ENCODE peak calls at places on chromosome 20, in eight cellular contexts. One of them, this sample, is unnamed. For H3K4me1, the result is how much of the 10 kb centered on the place peaks cover.

GRCh38 chr20:36606171-36607116 is 865 bp downstream of the RAB5IF start:
- DNase-seq in colonic mucosa: peak
- DNase-seq in CD8-positive, alpha-beta T cell: peak
- DNase-seq in psoas muscle: peak
- DNase-seq in H9: no peak
- DNase-seq in Peyer's patch: no peak
- DNase-seq in heart right ventricle: peak
- DNase-seq in adrenal gland: peak
- DNase-seq in this sample: peak

GRCh38 chr20:19697415-19697814 is 60.6 kb upstream of the RIN2 start:
- DNase-seq in colonic mucosa: no peak
- DNase-seq in CD8-positive, alpha-beta T cell: no peak
- DNase-seq in psoas muscle: no peak
- DNase-seq in H9: no peak
- DNase-seq in Peyer's patch: no peak
- DNase-seq in heart right ventricle: no peak
- DNase-seq in adrenal gland: no peak
- DNase-seq in this sample: no peak

GRCh38 chr20:58008413-58008812 is 220.0 kb downstream of the ANKRD60 start:
- DNase-seq in colonic mucosa: no peak
- DNase-seq in CD8-positive, alpha-beta T cell: no peak
- DNase-seq in psoas muscle: no peak
- DNase-seq in H9: no peak
- DNase-seq in Peyer's patch: no peak
- DNase-seq in heart right ventricle: no peak
- DNase-seq in adrenal gland: no peak
- DNase-seq in this sample: no peak

GRCh38 chr20:12966468-12967085 is 42.2 kb upstream of the SPTLC3 start:
- DNase-seq in colonic mucosa: no peak
- DNase-seq in CD8-positive, alpha-beta T cell: no peak
- DNase-seq in psoas muscle: no peak
- DNase-seq in H9: no peak
- DNase-seq in Peyer's patch: no peak
- DNase-seq in heart right ventricle: no peak
- DNase-seq in adrenal gland: no peak
- DNase-seq in this sample: no peak

GRCh38 chr20:5887386-5887785 is 62.9 kb downstream of the TRMT6 start:
- DNase-seq in colonic mucosa: no peak
- DNase-seq in CD8-positive, alpha-beta T cell: no peak
- DNase-seq in psoas muscle: peak
- DNase-seq in H9: no peak
- DNase-seq in Peyer's patch: no peak
- DNase-seq in heart right ventricle: no peak
- DNase-seq in adrenal gland: no peak
- DNase-seq in this sample: no peak

GRCh38 chr20:22533823-22534751 is 50.3 kb downstream of the FOXA2 start:
- DNase-seq in colonic mucosa: no peak
- DNase-seq in CD8-positive, alpha-beta T cell: no peak
- DNase-seq in psoas muscle: no peak
- DNase-seq in H9: no peak
- DNase-seq in Peyer's patch: no peak
- DNase-seq in heart right ventricle: no peak
- DNase-seq in adrenal gland: no peak
- DNase-seq in this sample: no peak

GRCh38 chr20:1815502-1816085 is 79.6 kb upstream of the SIRPA start:
- DNase-seq in colonic mucosa: no peak
- DNase-seq in CD8-positive, alpha-beta T cell: no peak
- DNase-seq in psoas muscle: no peak
- DNase-seq in H9: peak
- DNase-seq in Peyer's patch: no peak
- DNase-seq in heart right ventricle: no peak
- DNase-seq in adrenal gland: no peak
- DNase-seq in this sample: no peak

GRCh38 chr20:2693996-2694471 is 1.5 kb downstream of the EBF4 start:
- DNase-seq in colonic mucosa: no peak
- DNase-seq in CD8-positive, alpha-beta T cell: no peak
- DNase-seq in psoas muscle: no peak
- DNase-seq in H9: peak
- DNase-seq in Peyer's patch: peak
- DNase-seq in heart right ventricle: peak
- DNase-seq in adrenal gland: peak
- DNase-seq in this sample: no peak

GRCh38 chr20:48292806-48293205 is 507.5 kb upstream of the SULF2 start:
- DNase-seq in colonic mucosa: no peak
- DNase-seq in CD8-positive, alpha-beta T cell: no peak
- DNase-seq in psoas muscle: no peak
- DNase-seq in H9: peak
- DNase-seq in Peyer's patch: no peak
- DNase-seq in heart right ventricle: no peak
- DNase-seq in adrenal gland: no peak
- DNase-seq in this sample: no peak

GRCh38 chr20:21514553-21515251 is 838 bp upstream of the NKX2-2 start:
- DNase-seq in colonic mucosa: no peak
- DNase-seq in CD8-positive, alpha-beta T cell: no peak
- DNase-seq in psoas muscle: no peak
- DNase-seq in H9: peak
- DNase-seq in Peyer's patch: no peak
- DNase-seq in heart right ventricle: no peak
- DNase-seq in adrenal gland: no peak
- DNase-seq in this sample: no peak

GRCh38 chr20:55800501-55800900 is 204.8 kb downstream of the CBLN4 start:
- DNase-seq in colonic mucosa: no peak
- DNase-seq in CD8-positive, alpha-beta T cell: no peak
- DNase-seq in psoas muscle: no peak
- DNase-seq in H9: no peak
- DNase-seq in Peyer's patch: no peak
- DNase-seq in heart right ventricle: no peak
- DNase-seq in adrenal gland: no peak
- DNase-seq in this sample: no peak

GRCh38 chr20:33281550-33282146 is 1.4 kb upstream of the BPIFB1 start:
- DNase-seq in colonic mucosa: no peak
- DNase-seq in CD8-positive, alpha-beta T cell: no peak
- DNase-seq in psoas muscle: no peak
- DNase-seq in H9: peak
- DNase-seq in Peyer's patch: no peak
- DNase-seq in heart right ventricle: no peak
- DNase-seq in adrenal gland: no peak
- DNase-seq in this sample: no peak

GRCh38 chr20:57392130-57392445 is 892 bp downstream of the RBM38 start:
- DNase-seq in colonic mucosa: no peak
- DNase-seq in CD8-positive, alpha-beta T cell: no peak
- DNase-seq in psoas muscle: no peak
- DNase-seq in H9: no peak
- DNase-seq in Peyer's patch: no peak
- DNase-seq in heart right ventricle: no peak
- DNase-seq in adrenal gland: no peak
- DNase-seq in this sample: no peak

GRCh38 chr20:3937618-3938017 is 48.4 kb downstream of the PANK2 start:
- DNase-seq in colonic mucosa: no peak
- DNase-seq in CD8-positive, alpha-beta T cell: no peak
- DNase-seq in psoas muscle: no peak
- DNase-seq in H9: no peak
- DNase-seq in Peyer's patch: no peak
- DNase-seq in heart right ventricle: no peak
- DNase-seq in adrenal gland: no peak
- DNase-seq in this sample: no peak

GRCh38 chr20:58054744-58055373 is 173.6 kb downstream of the ANKRD60 start:
- DNase-seq in colonic mucosa: peak
- DNase-seq in CD8-positive, alpha-beta T cell: no peak
- DNase-seq in psoas muscle: peak
- DNase-seq in H9: peak
- DNase-seq in Peyer's patch: peak
- DNase-seq in heart right ventricle: no peak
- DNase-seq in adrenal gland: no peak
- DNase-seq in this sample: no peak

GRCh38 chr20:32282461-32282860 is 5.0 kb downstream of the KIF3B start:
- DNase-seq in colonic mucosa: no peak
- DNase-seq in CD8-positive, alpha-beta T cell: no peak
- DNase-seq in psoas muscle: no peak
- DNase-seq in H9: no peak
- DNase-seq in Peyer's patch: no peak
- DNase-seq in heart right ventricle: peak
- DNase-seq in adrenal gland: no peak
- DNase-seq in this sample: no peak

GRCh38 chr20:5540091-5540490 is 210.1 kb upstream of the SHLD1 start:
- DNase-seq in colonic mucosa: no peak
- DNase-seq in CD8-positive, alpha-beta T cell: no peak
- DNase-seq in psoas muscle: no peak
- DNase-seq in H9: no peak
- DNase-seq in Peyer's patch: no peak
- DNase-seq in heart right ventricle: no peak
- DNase-seq in adrenal gland: no peak
- DNase-seq in this sample: no peak

GRCh38 chr20:25300496-25301170 is 52.7 kb downstream of the PYGB start:
- DNase-seq in colonic mucosa: no peak
- DNase-seq in CD8-positive, alpha-beta T cell: no peak
- DNase-seq in psoas muscle: no peak
- DNase-seq in H9: no peak
- DNase-seq in Peyer's patch: no peak
- DNase-seq in heart right ventricle: no peak
- DNase-seq in adrenal gland: no peak
- DNase-seq in this sample: no peak

GRCh38 chr20:11995750-11996567 is 78.3 kb downstream of the BTBD3 start:
- DNase-seq in colonic mucosa: no peak
- DNase-seq in CD8-positive, alpha-beta T cell: no peak
- DNase-seq in psoas muscle: no peak
- DNase-seq in H9: no peak
- DNase-seq in Peyer's patch: no peak
- DNase-seq in heart right ventricle: peak
- DNase-seq in adrenal gland: no peak
- DNase-seq in this sample: no peak

GRCh38 chr20:56940466-56940865 is 311.4 kb downstream of the TFAP2C start:
- DNase-seq in colonic mucosa: no peak
- DNase-seq in CD8-positive, alpha-beta T cell: no peak
- DNase-seq in psoas muscle: no peak
- DNase-seq in H9: no peak
- DNase-seq in Peyer's patch: no peak
- DNase-seq in heart right ventricle: no peak
- DNase-seq in adrenal gland: no peak
- DNase-seq in this sample: no peak

GRCh38 chr20:45193331-45193730 is 13.5 kb upstream of the SEMG1 start:
- DNase-seq in colonic mucosa: no peak
- DNase-seq in CD8-positive, alpha-beta T cell: no peak
- DNase-seq in psoas muscle: no peak
- DNase-seq in H9: no peak
- DNase-seq in Peyer's patch: no peak
- DNase-seq in heart right ventricle: no peak
- DNase-seq in adrenal gland: no peak
- DNase-seq in this sample: no peak

GRCh38 chr20:41000628-41001027 is 28.0 kb upstream of the TOP1 start:
- DNase-seq in colonic mucosa: no peak
- DNase-seq in CD8-positive, alpha-beta T cell: no peak
- DNase-seq in psoas muscle: no peak
- DNase-seq in H9: no peak
- DNase-seq in Peyer's patch: no peak
- DNase-seq in heart right ventricle: no peak
- DNase-seq in adrenal gland: no peak
- DNase-seq in this sample: no peak

GRCh38 chr20:40996326-40996725 is 32.3 kb upstream of the TOP1 start:
- DNase-seq in colonic mucosa: no peak
- DNase-seq in CD8-positive, alpha-beta T cell: no peak
- DNase-seq in psoas muscle: no peak
- DNase-seq in H9: no peak
- DNase-seq in Peyer's patch: no peak
- DNase-seq in heart right ventricle: no peak
- DNase-seq in adrenal gland: no peak
- DNase-seq in this sample: no peak

GRCh38 chr20:40993794-40994540 is 34.7 kb upstream of the TOP1 start:
- DNase-seq in colonic mucosa: no peak
- DNase-seq in CD8-positive, alpha-beta T cell: no peak
- DNase-seq in psoas muscle: no peak
- DNase-seq in H9: no peak
- DNase-seq in Peyer's patch: no peak
- DNase-seq in heart right ventricle: no peak
- DNase-seq in adrenal gland: no peak
- DNase-seq in this sample: no peak

GRCh38 chr20:40999841-41000240 is 28.8 kb upstream of the TOP1 start:
- DNase-seq in colonic mucosa: no peak
- DNase-seq in CD8-positive, alpha-beta T cell: no peak
- DNase-seq in psoas muscle: no peak
- DNase-seq in H9: no peak
- DNase-seq in Peyer's patch: no peak
- DNase-seq in heart right ventricle: no peak
- DNase-seq in adrenal gland: no peak
- DNase-seq in this sample: no peak

GRCh38 chr20:40997116-40997515 is 31.5 kb upstream of the TOP1 start:
- DNase-seq in colonic mucosa: no peak
- DNase-seq in CD8-positive, alpha-beta T cell: no peak
- DNase-seq in psoas muscle: no peak
- DNase-seq in H9: peak
- DNase-seq in Peyer's patch: no peak
- DNase-seq in heart right ventricle: no peak
- DNase-seq in adrenal gland: no peak
- DNase-seq in this sample: no peak
- H3K4me1 ChIP-seq in colonic mucosa: under half
- H3K4me1 ChIP-seq in CD8-positive, alpha-beta T cell: under half
- H3K4me1 ChIP-seq in psoas muscle: under half
- H3K4me1 ChIP-seq in H9: under half
- H3K4me1 ChIP-seq in Peyer's patch: under half
- H3K4me1 ChIP-seq in heart right ventricle: under half
- H3K4me1 ChIP-seq in adrenal gland: under half
- H3K4me1 ChIP-seq in this sample: under half

GRCh38 chr20:63775096-63775978 is 35.8 kb downstream of the SLC2A4RG start:
- DNase-seq in colonic mucosa: no peak
- DNase-seq in CD8-positive, alpha-beta T cell: peak
- DNase-seq in psoas muscle: peak
- DNase-seq in H9: peak
- DNase-seq in Peyer's patch: no peak
- DNase-seq in heart right ventricle: no peak
- DNase-seq in adrenal gland: no peak
- DNase-seq in this sample: no peak
- TF ChIP-seq CTCF in colonic mucosa: peak
- TF ChIP-seq CTCF in CD8-positive, alpha-beta T cell: peak
- TF ChIP-seq CTCF in psoas muscle: peak
- TF ChIP-seq CTCF in H9: peak
- TF ChIP-seq CTCF in Peyer's patch: peak
- TF ChIP-seq CTCF in heart right ventricle: peak
- TF ChIP-seq CTCF in adrenal gland: peak
- TF ChIP-seq CTCF in this sample: no peak

DNA sequence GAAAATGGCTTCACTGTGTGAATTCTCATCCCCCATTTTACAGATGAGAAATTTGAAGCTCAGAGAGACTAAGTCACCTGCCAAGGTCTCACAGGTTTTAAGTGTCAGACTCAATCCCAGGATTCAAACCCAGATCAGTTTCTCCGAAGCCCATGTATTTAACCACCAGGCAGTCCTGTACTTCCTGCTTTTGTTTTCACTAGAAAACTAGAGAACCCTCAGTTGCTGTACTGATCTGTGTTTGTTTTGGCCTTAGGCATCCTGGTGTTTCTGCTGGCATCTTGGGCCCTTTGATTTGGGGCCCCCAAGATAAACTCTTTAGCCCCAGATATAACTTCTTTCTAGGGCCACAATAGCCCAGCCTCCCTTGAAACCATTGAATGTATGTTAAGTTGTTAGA is 36.5 kb downstream of the PPP1R16B start:
- DNase-seq in colonic mucosa: no peak
- DNase-seq in CD8-positive, alpha-beta T cell: no peak
- DNase-seq in psoas muscle: no peak
- DNase-seq in H9: no peak
- DNase-seq in Peyer's patch: no peak
- DNase-seq in heart right ventricle: no peak
- DNase-seq in adrenal gland: no peak
- DNase-seq in this sample: no peak
- H3K4me1 ChIP-seq in colonic mucosa: under half
- H3K4me1 ChIP-seq in CD8-positive, alpha-beta T cell: half or more
- H3K4me1 ChIP-seq in psoas muscle: under half
- H3K4me1 ChIP-seq in H9: under half
- H3K4me1 ChIP-seq in Peyer's patch: under half
- H3K4me1 ChIP-seq in heart right ventricle: under half
- H3K4me1 ChIP-seq in adrenal gland: under half
- H3K4me1 ChIP-seq in this sample: under half

GRCh38 chr20:62804021-62804631 is 509 bp upstream of the OGFR start:
- DNase-seq in colonic mucosa: no peak
- DNase-seq in CD8-positive, alpha-beta T cell: peak
- DNase-seq in psoas muscle: no peak
- DNase-seq in H9: no peak
- DNase-seq in Peyer's patch: peak
- DNase-seq in heart right ventricle: no peak
- DNase-seq in adrenal gland: no peak
- DNase-seq in this sample: no peak
- TF ChIP-seq CTCF in colonic mucosa: no peak
- TF ChIP-seq CTCF in CD8-positive, alpha-beta T cell: peak
- TF ChIP-seq CTCF in psoas muscle: no peak
- TF ChIP-seq CTCF in H9: no peak
- TF ChIP-seq CTCF in Peyer's patch: no peak
- TF ChIP-seq CTCF in heart right ventricle: no peak
- TF ChIP-seq CTCF in adrenal gland: no peak
- TF ChIP-seq CTCF in this sample: no peak

This sample was measured in lung.